ENCODE peak calls at places on chromosomes 3 and 15, in nine cellular contexts. R, N, E, Z, V, H, X, W and Y are unnamed samples.

GRCh38 chr3:177816667-177817208 is 619.5 kb upstream of the TBL1XR1 start:
- DNase-seq in R (no peak), E (no peak), V (no peak), W (peak), X (no peak), H (no peak), N (no peak), Z (no peak), Y (no peak)

GRCh38 chr15:84749111-84749991 is 959 bp downstream of the ZNF592 start:
- DNase-seq in E (no peak), W (peak), R (peak), Z (no peak), X (peak), V (no peak), N (peak), H (peak), Y (no peak)

GRCh38 chr3:111761309-111761795 is 97.7 kb upstream of the PHLDB2 start:
- DNase-seq in H (no peak), Z (no peak), N (no peak), R (no peak), X (no peak), V (peak), E (no peak), W (peak), Y (no peak)

GRCh38 chr15:90819850-90820249 is 48.5 kb upstream of the FURIN start:
- DNase-seq in Z (no peak), R (no peak), X (no peak), H (no peak), V (no peak), N (no peak), E (no peak), W (no peak), Y (no peak)

GRCh38 chr3:55701997-55702396 is 214.9 kb upstream of the WNT5A start:
- DNase-seq in V (no peak), H (no peak), N (no peak), E (no peak), W (peak), Z (no peak), R (no peak), X (no peak), Y (no peak)

GRCh38 chr3:119294402-119294888 is 262 bp downstream of the ARHGAP31 start:
- DNase-seq in Z (peak), X (peak), R (peak), H (peak), W (peak), V (no peak), N (peak), E (no peak), Y (peak)

GRCh38 chr15:69895202-69895601 is 202.5 kb downstream of the TLE3 start:
- DNase-seq in H (no peak), W (no peak), Z (no peak), N (no peak), R (no peak), V (no peak), E (no peak), X (no peak), Y (no peak)

GRCh38 chr3:39165518-39165917 is 12.1 kb upstream of the CSRNP1 start:
- DNase-seq in V (no peak), N (no peak), E (no peak), R (no peak), H (no peak), Z (no peak), X (no peak), W (no peak), Y (no peak)

GRCh38 chr3:32113566-32113965 is 7.1 kb downstream of the GPD1L start:
- DNase-seq in Z (no peak), W (no peak), E (no peak), N (no peak), X (no peak), V (no peak), R (no peak), H (no peak), Y (no peak)

GRCh38 chr15:78059110-78059839 is 18.2 kb downstream of the TBC1D2B start:
- DNase-seq in Z (no peak), R (no peak), E (no peak), X (no peak), N (no peak), V (no peak), W (peak), H (no peak), Y (no peak)

GRCh38 chr3:48236531-48236930 is 4.4 kb upstream of the ZNF589 start:
- DNase-seq in H (no peak), V (no peak), W (no peak), R (no peak), X (no peak), N (no peak), E (no peak), Z (no peak), Y (no peak)

GRCh38 chr3:194200422-194201060 is 64.6 kb downstream of the HES1 start:
- DNase-seq in E (no peak), H (no peak), X (no peak), N (no peak), R (no peak), V (no peak), W (no peak), Z (no peak), Y (no peak)

GRCh38 chr3:65577875-65578274 is 460.8 kb downstream of the MAGI1 start:
- DNase-seq in N (no peak), R (no peak), Z (no peak), X (no peak), W (no peak), E (no peak), V (no peak), H (no peak), Y (peak)

GRCh38 chr3:73511555-73511954 is 113.2 kb downstream of the PDZRN3 start:
- DNase-seq in V (no peak), R (no peak), X (no peak), Z (no peak), H (no peak), W (no peak), E (no peak), N (no peak), Y (peak)

GRCh38 chr3:43995078-43995928 is 246.4 kb upstream of the TOPAZ1 start:
- DNase-seq in R (no peak), W (peak), E (no peak), X (peak), V (no peak), N (no peak), H (peak), Z (no peak), Y (peak)

GRCh38 chr15:43246261-43246764 is 20.4 kb downstream of the TGM5 start:
- DNase-seq in Z (no peak), X (no peak), V (no peak), E (no peak), W (no peak), H (no peak), R (no peak), N (no peak), Y (no peak)